ENCODE peak calls at places on chromosomes 2 and 18, in four cellular contexts. One of them, this sample, is unnamed.
A peak's percentile ranks its signal among the peaks of the same experiment; 100 is the strongest.

GRCh38 chr18:74806700-74807416 is 209.2 kb downstream of the ZNF407 start:
- DNase-seq in T-helper 1 cell: no peak
- DNase-seq in activated gamma-delta T cell: no peak
- DNase-seq in activated CD8-positive, alpha-beta memory T cell treated with anti-CD3 and anti-CD28 coated beads, Interleukin-2, amount 50 U/mL, for 4 hours: no peak
- DNase-seq in this sample: peak; percentile 81

GRCh38 chr18:44723973-44724778 is 43.5 kb downstream of the SETBP1 start:
- DNase-seq in activated CD8-positive, alpha-beta memory T cell treated with anti-CD3 and anti-CD28 coated beads, Interleukin-2, amount 50 U/mL, for 4 hours: no peak
- DNase-seq in T-helper 1 cell: no peak
- DNase-seq in activated gamma-delta T cell: no peak
- DNase-seq in this sample: no peak

GRCh38 chr2:98757904-98758421 is 27.0 kb upstream of the MGAT4A start:
- DNase-seq in T-helper 1 cell: peak; percentile 54
- DNase-seq in activated gamma-delta T cell: peak; percentile 7
- DNase-seq in activated CD8-positive, alpha-beta memory T cell treated with anti-CD3 and anti-CD28 coated beads, Interleukin-2, amount 50 U/mL, for 4 hours: peak; percentile 48
- DNase-seq in this sample: no peak

GRCh38 chr2:135055182-135055786 is 3.2 kb downstream of the RAB3GAP1 start:
- DNase-seq in T-helper 1 cell: no peak
- DNase-seq in activated gamma-delta T cell: no peak
- DNase-seq in activated CD8-positive, alpha-beta memory T cell treated with anti-CD3 and anti-CD28 coated beads, Interleukin-2, amount 50 U/mL, for 4 hours: no peak
- DNase-seq in this sample: peak; percentile 69

GRCh38 chr2:181823405-181823804 is 68.1 kb upstream of the ITPRID2 start:
- DNase-seq in activated CD8-positive, alpha-beta memory T cell treated with anti-CD3 and anti-CD28 coated beads, Interleukin-2, amount 50 U/mL, for 4 hours: no peak
- DNase-seq in T-helper 1 cell: no peak
- DNase-seq in activated gamma-delta T cell: no peak
- DNase-seq in this sample: no peak

GRCh38 chr2:190627881-190628412 is 20.9 kb upstream of the NAB1 start:
- DNase-seq in activated gamma-delta T cell: peak; percentile 8
- DNase-seq in activated CD8-positive, alpha-beta memory T cell treated with anti-CD3 and anti-CD28 coated beads, Interleukin-2, amount 50 U/mL, for 4 hours: peak; percentile 34
- DNase-seq in T-helper 1 cell: no peak
- DNase-seq in this sample: no peak

GRCh38 chr2:199982444-199982843 is 27.1 kb downstream of the MAIP1 start:
- DNase-seq in T-helper 1 cell: no peak
- DNase-seq in activated gamma-delta T cell: no peak
- DNase-seq in activated CD8-positive, alpha-beta memory T cell treated with anti-CD3 and anti-CD28 coated beads, Interleukin-2, amount 50 U/mL, for 4 hours: no peak
- DNase-seq in this sample: no peak

GRCh38 chr18:59353079-59353680 is 5.9 kb downstream of the LMAN1 start:
- DNase-seq in T-helper 1 cell: no peak
- DNase-seq in activated CD8-positive, alpha-beta memory T cell treated with anti-CD3 and anti-CD28 coated beads, Interleukin-2, amount 50 U/mL, for 4 hours: no peak
- DNase-seq in activated gamma-delta T cell: no peak
- DNase-seq in this sample: no peak

GRCh38 chr18:36769172-36769571 is 59.6 kb downstream of the TPGS2 start:
- DNase-seq in activated CD8-positive, alpha-beta memory T cell treated with anti-CD3 and anti-CD28 coated beads, Interleukin-2, amount 50 U/mL, for 4 hours: no peak
- DNase-seq in T-helper 1 cell: no peak
- DNase-seq in activated gamma-delta T cell: no peak
- DNase-seq in this sample: no peak

GRCh38 chr2:25851740-25852503 is 26.4 kb downstream of the ASXL2 start:
- DNase-seq in T-helper 1 cell: no peak
- DNase-seq in activated gamma-delta T cell: no peak
- DNase-seq in activated CD8-positive, alpha-beta memory T cell treated with anti-CD3 and anti-CD28 coated beads, Interleukin-2, amount 50 U/mL, for 4 hours: no peak
- DNase-seq in this sample: peak; percentile 95

GRCh38 chr2:126851756-126852155 is 46.9 kb upstream of the TEX51 start:
- DNase-seq in T-helper 1 cell: no peak
- DNase-seq in activated CD8-positive, alpha-beta memory T cell treated with anti-CD3 and anti-CD28 coated beads, Interleukin-2, amount 50 U/mL, for 4 hours: no peak
- DNase-seq in activated gamma-delta T cell: no peak
- DNase-seq in this sample: no peak

GRCh38 chr2:179181002-179181401 is 83.6 kb downstream of the SESTD1 start:
- DNase-seq in T-helper 1 cell: no peak
- DNase-seq in activated gamma-delta T cell: no peak
- DNase-seq in activated CD8-positive, alpha-beta memory T cell treated with anti-CD3 and anti-CD28 coated beads, Interleukin-2, amount 50 U/mL, for 4 hours: no peak
- DNase-seq in this sample: no peak

GRCh38 chr18:39604836-39605235 is 2039.2 kb upstream of the CELF4 start:
- DNase-seq in T-helper 1 cell: no peak
- DNase-seq in activated CD8-positive, alpha-beta memory T cell treated with anti-CD3 and anti-CD28 coated beads, Interleukin-2, amount 50 U/mL, for 4 hours: no peak
- DNase-seq in activated gamma-delta T cell: no peak
- DNase-seq in this sample: peak; percentile 50

GRCh38 chr2:158061763-158062162 is 39.9 kb upstream of the UPP2 start:
- DNase-seq in activated gamma-delta T cell: no peak
- DNase-seq in activated CD8-positive, alpha-beta memory T cell treated with anti-CD3 and anti-CD28 coated beads, Interleukin-2, amount 50 U/mL, for 4 hours: no peak
- DNase-seq in T-helper 1 cell: no peak
- DNase-seq in this sample: no peak

GRCh38 chr2:105510761-105511669 is 112.2 kb upstream of the FHL2 start:
- DNase-seq in activated CD8-positive, alpha-beta memory T cell treated with anti-CD3 and anti-CD28 coated beads, Interleukin-2, amount 50 U/mL, for 4 hours: no peak
- DNase-seq in activated gamma-delta T cell: no peak
- DNase-seq in T-helper 1 cell: no peak
- DNase-seq in this sample: peak; percentile 87

GRCh38 chr2:17576802-17577201 is 36.3 kb downstream of the VSNL1 start:
- DNase-seq in activated gamma-delta T cell: no peak
- DNase-seq in T-helper 1 cell: no peak
- DNase-seq in activated CD8-positive, alpha-beta memory T cell treated with anti-CD3 and anti-CD28 coated beads, Interleukin-2, amount 50 U/mL, for 4 hours: no peak
- DNase-seq in this sample: no peak

GRCh38 chr18:11889284-11889683 is 18.8 kb downstream of the MPPE1 start:
- DNase-seq in T-helper 1 cell: no peak
- DNase-seq in activated gamma-delta T cell: no peak
- DNase-seq in activated CD8-positive, alpha-beta memory T cell treated with anti-CD3 and anti-CD28 coated beads, Interleukin-2, amount 50 U/mL, for 4 hours: no peak
- DNase-seq in this sample: no peak

GRCh38 chr2:50674876-50675275 is 357.1 kb downstream of the NRXN1 start:
- DNase-seq in activated CD8-positive, alpha-beta memory T cell treated with anti-CD3 and anti-CD28 coated beads, Interleukin-2, amount 50 U/mL, for 4 hours: no peak
- DNase-seq in activated gamma-delta T cell: no peak
- DNase-seq in T-helper 1 cell: no peak
- DNase-seq in this sample: no peak

GRCh38 chr18:43571078-43571689 is 293.9 kb upstream of the SYT4 start:
- DNase-seq in T-helper 1 cell: no peak
- DNase-seq in activated gamma-delta T cell: no peak
- DNase-seq in activated CD8-positive, alpha-beta memory T cell treated with anti-CD3 and anti-CD28 coated beads, Interleukin-2, amount 50 U/mL, for 4 hours: no peak
- DNase-seq in this sample: peak; percentile 56

GRCh38 chr2:86249176-86249842 is 50.1 kb downstream of the MRPL35 start:
- DNase-seq in activated CD8-positive, alpha-beta memory T cell treated with anti-CD3 and anti-CD28 coated beads, Interleukin-2, amount 50 U/mL, for 4 hours: no peak
- DNase-seq in activated gamma-delta T cell: no peak
- DNase-seq in T-helper 1 cell: no peak
- DNase-seq in this sample: peak; percentile 32

GRCh38 chr2:188146888-188147287 is 144.8 kb upstream of the GULP1 start:
- DNase-seq in activated gamma-delta T cell: no peak
- DNase-seq in activated CD8-positive, alpha-beta memory T cell treated with anti-CD3 and anti-CD28 coated beads, Interleukin-2, amount 50 U/mL, for 4 hours: no peak
- DNase-seq in T-helper 1 cell: no peak
- DNase-seq in this sample: no peak

GRCh38 chr18:6058941-6059340 is 163.6 kb upstream of the TMEM200C start:
- DNase-seq in T-helper 1 cell: no peak
- DNase-seq in activated CD8-positive, alpha-beta memory T cell treated with anti-CD3 and anti-CD28 coated beads, Interleukin-2, amount 50 U/mL, for 4 hours: no peak
- DNase-seq in activated gamma-delta T cell: no peak
- DNase-seq in this sample: peak; percentile 47

GRCh38 chr18:57075716-57076400 is 71.0 kb upstream of the BOD1L2 start:
- DNase-seq in activated gamma-delta T cell: no peak
- DNase-seq in activated CD8-positive, alpha-beta memory T cell treated with anti-CD3 and anti-CD28 coated beads, Interleukin-2, amount 50 U/mL, for 4 hours: no peak
- DNase-seq in T-helper 1 cell: no peak
- DNase-seq in this sample: no peak

GRCh38 chr2:183024701-183025100 is 13.6 kb downstream of the NCKAP1 start:
- DNase-seq in T-helper 1 cell: no peak
- DNase-seq in activated gamma-delta T cell: no peak
- DNase-seq in activated CD8-positive, alpha-beta memory T cell treated with anti-CD3 and anti-CD28 coated beads, Interleukin-2, amount 50 U/mL, for 4 hours: no peak
- DNase-seq in this sample: peak; percentile 31

GRCh38 chr18:46629356-46629755 is 27.7 kb downstream of the LOXHD1 start:
- DNase-seq in activated gamma-delta T cell: no peak
- DNase-seq in T-helper 1 cell: no peak
- DNase-seq in activated CD8-positive, alpha-beta memory T cell treated with anti-CD3 and anti-CD28 coated beads, Interleukin-2, amount 50 U/mL, for 4 hours: no peak
- DNase-seq in this sample: no peak

GRCh38 chr2:105321875-105322646 is 7.5 kb downstream of the TGFBRAP1 start:
- DNase-seq in T-helper 1 cell: no peak
- DNase-seq in activated CD8-positive, alpha-beta memory T cell treated with anti-CD3 and anti-CD28 coated beads, Interleukin-2, amount 50 U/mL, for 4 hours: no peak
- DNase-seq in activated gamma-delta T cell: no peak
- DNase-seq in this sample: peak; percentile 53

GRCh38 chr2:169803480-169803879 is 4.8 kb downstream of the SSB start:
- DNase-seq in activated gamma-delta T cell: no peak
- DNase-seq in T-helper 1 cell: no peak
- DNase-seq in activated CD8-positive, alpha-beta memory T cell treated with anti-CD3 and anti-CD28 coated beads, Interleukin-2, amount 50 U/mL, for 4 hours: no peak
- DNase-seq in this sample: no peak

GRCh38 chr2:67574230-67574629 is 177.1 kb downstream of the ETAA1 start:
- DNase-seq in activated CD8-positive, alpha-beta memory T cell treated with anti-CD3 and anti-CD28 coated beads, Interleukin-2, amount 50 U/mL, for 4 hours: no peak
- DNase-seq in T-helper 1 cell: no peak
- DNase-seq in activated gamma-delta T cell: no peak
- DNase-seq in this sample: peak; percentile 92

GRCh38 chr2:136308621-136309020 is 190.7 kb upstream of the CXCR4 start:
- DNase-seq in activated gamma-delta T cell: no peak
- DNase-seq in T-helper 1 cell: no peak
- DNase-seq in activated CD8-positive, alpha-beta memory T cell treated with anti-CD3 and anti-CD28 coated beads, Interleukin-2, amount 50 U/mL, for 4 hours: no peak
- DNase-seq in this sample: no peak